ENCODE peak calls at places on chromosomes 2 and 18, in six cellular contexts. Z is aorta, X is endothelial cell of umbilical vein, M is IMR-90, N is HCT116, B is neural progenitor cell. K is an unnamed sample. For H3K4me1, the result is how much of the 10 kb centered on the place peaks cover.

GRCh38 chr18:49613141-49613641 is 51.3 kb downstream of the LIPG start:
- DNase-seq in Z (no peak), X (no peak), M (no peak), N (no peak), B (peak), K (peak)

GRCh38 chr2:167181134-167181533 is 292.9 kb downstream of the XIRP2 start:
- DNase-seq in Z (no peak), X (no peak), M (peak), N (no peak), B (no peak), K (no peak)

GRCh38 chr2:46487667-46488333 is 8.4 kb downstream of the TMEM247 start:
- DNase-seq in Z (peak), X (peak), M (peak), N (no peak), B (no peak), K (no peak)

GRCh38 chr2:128543646-128544045 is 225.0 kb upstream of the HS6ST1 start:
- DNase-seq in Z (no peak), X (no peak), M (no peak), N (no peak), B (peak), K (no peak)

GRCh38 chr2:219566640-219567039 is 4.7 kb downstream of the OBSL1 start:
- DNase-seq in Z (peak), X (no peak), M (no peak), N (no peak), B (no peak), K (no peak)

GRCh38 chr2:94977826-94978225 is 47.7 kb upstream of the MAL start:
- DNase-seq in Z (no peak), X (no peak), M (no peak), N (no peak), B (no peak), K (no peak)

GRCh38 chr18:80147037-80147417 is 38.0 kb downstream of the ADNP2 start:
- DNase-seq in Z (no peak), X (peak), M (no peak), N (no peak), B (no peak), K (no peak)

GRCh38 chr2:160581035-160581434 is 87.4 kb upstream of the RBMS1 start:
- DNase-seq in Z (no peak), X (no peak), M (peak), N (no peak), B (no peak), K (no peak)

GRCh38 chr18:54140641-54141040 is 83.8 kb downstream of the MBD2 start:
- DNase-seq in Z (no peak), X (no peak), M (peak), N (no peak), B (no peak), K (no peak)

GRCh38 chr2:205865794-205866490 is 183.6 kb downstream of the NRP2 start:
- DNase-seq in Z (no peak), X (peak), M (no peak), N (no peak), B (no peak), K (no peak)

GRCh38 chr2:61328707-61329251 is 142.1 kb downstream of the USP34 start:
- DNase-seq in Z (no peak), X (peak), M (peak), N (peak), B (no peak), K (no peak)

GRCh38 chr2:19767876-19768275 is 133.9 kb downstream of the TTC32 start:
- DNase-seq in Z (no peak), X (no peak), M (peak), N (no peak), B (no peak), K (peak)

GRCh38 chr2:144480257-144480656 is 39.7 kb downstream of the ZEB2 start:
- DNase-seq in Z (no peak), X (no peak), M (peak), N (no peak), B (peak), K (no peak)

GRCh38 chr2:144481109-144481508 is 38.8 kb downstream of the ZEB2 start:
- DNase-seq in Z (no peak), X (no peak), M (no peak), N (no peak), B (no peak), K (no peak)

GRCh38 chr2:144479138-144479537 is 40.8 kb downstream of the ZEB2 start:
- DNase-seq in Z (no peak), X (no peak), M (peak), N (no peak), B (no peak), K (peak)

GRCh38 chr2:144479659-144480058 is 40.3 kb downstream of the ZEB2 start:
- DNase-seq in Z (no peak), X (no peak), M (no peak), N (no peak), B (peak), K (no peak)

GRCh38 chr2:144481666-144482065 is 38.3 kb downstream of the ZEB2 start:
- DNase-seq in Z (no peak), X (no peak), M (no peak), N (no peak), B (no peak), K (no peak)
- H3K4me1 ChIP-seq in Z (under half), X (under half), M (under half), N (under half), B (under half), K (under half)

DNA sequence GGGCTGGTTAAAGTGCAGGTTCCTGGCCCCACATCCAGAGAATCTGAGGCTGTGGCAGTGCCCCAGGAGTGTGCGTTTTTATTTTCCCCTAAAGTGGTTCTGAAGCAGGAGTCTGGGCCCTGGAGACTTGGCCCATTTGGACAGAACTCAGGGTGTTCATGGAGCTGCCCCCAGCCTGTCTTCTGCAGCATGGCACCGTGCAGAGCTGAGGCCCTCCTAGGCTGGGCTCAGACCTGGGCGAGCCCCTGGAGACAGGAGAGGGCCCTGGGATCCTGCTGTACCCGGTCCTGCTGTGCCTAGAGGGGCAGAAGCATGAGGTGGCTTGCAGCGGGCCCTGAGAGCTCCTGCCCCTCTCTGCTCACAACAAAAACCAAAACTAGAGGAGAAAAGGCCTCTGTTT is 58.8 kb upstream of the B3GNT7 start:
- DNase-seq in Z (no peak), X (no peak), M (no peak), N (no peak), B (no peak), K (no peak)
- H3K4me1 ChIP-seq in Z (under half), X (under half), M (under half), N (under half), B (under half), K (under half)

DNA sequence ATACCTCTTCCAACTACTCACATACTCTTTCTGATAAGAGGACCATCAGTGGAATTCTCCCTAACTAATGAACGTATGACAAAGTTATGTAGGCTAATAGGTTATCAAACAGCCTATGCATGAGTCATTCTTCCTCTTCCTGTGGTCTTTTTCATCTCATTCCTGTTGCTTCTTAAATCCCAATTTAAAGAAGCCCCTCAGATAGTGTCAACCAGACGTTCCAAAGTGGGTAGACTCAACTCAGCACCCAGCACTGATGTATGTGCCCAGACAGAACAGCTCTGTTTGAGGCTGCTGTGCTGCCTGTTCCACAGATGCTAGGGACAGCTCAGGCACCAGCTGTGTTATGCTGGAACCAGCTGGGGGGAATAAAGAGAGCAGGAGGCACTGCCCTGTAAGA is 52.6 kb downstream of the CXCR4 start:
- DNase-seq in Z (no peak), X (peak), M (peak), N (no peak), B (no peak), K (no peak)
- H3K4me1 ChIP-seq in Z (under half), X (under half), M (under half), N (under half), B (under half), K (under half)

DNA sequence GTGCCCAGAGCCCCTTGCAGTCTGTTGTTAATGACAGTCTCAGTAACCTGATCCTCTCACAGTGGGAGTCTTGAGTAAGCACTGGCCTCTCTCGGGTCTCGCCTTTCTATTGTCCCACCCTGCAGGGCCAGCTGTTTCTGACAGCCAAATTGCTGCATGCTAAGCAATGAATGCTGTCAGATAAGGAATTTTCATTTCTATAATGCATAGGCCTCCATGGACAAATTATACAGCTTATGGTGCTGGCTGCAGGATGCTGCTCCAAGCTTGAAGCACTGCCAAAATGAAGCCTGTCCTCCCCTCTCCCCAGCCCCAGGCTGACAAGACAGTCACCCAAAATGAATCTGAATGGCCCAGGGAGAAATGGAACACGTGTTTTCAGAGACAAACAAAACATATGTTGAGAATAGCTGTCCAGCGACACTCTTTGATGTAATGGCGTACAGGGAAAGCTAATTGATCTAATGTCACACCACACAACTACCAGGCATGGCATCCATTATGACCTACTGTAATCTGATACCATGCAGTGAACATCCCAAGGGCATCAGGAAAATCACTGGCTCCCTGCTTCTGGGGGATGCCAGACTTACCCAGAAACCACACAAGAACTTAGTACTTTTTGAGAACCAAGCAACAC is 36.8 kb downstream of the ACVR1 start:
- DNase-seq in Z (no peak), X (peak), M (peak), N (no peak), B (peak), K (peak)
- H3K4me1 ChIP-seq in Z (under half), X (under half), M (under half), N (under half), B (half or more), K (under half)

GRCh38 chr2:237900891-237901831 is 41.7 kb downstream of the RAMP1 start:
- DNase-seq in Z (peak), X (no peak), M (no peak), N (no peak), B (no peak), K (no peak)
- H3K4me1 ChIP-seq in Z (under half), X (under half), M (under half), N (under half), B (under half), K (under half)

K was measured in HAP-1.